ENCODE peak calls at places on chromosome 5, in five cellular contexts. E, W, K, X and A are unnamed samples.

GRCh38 chr5:121273818-121274433 is 577.8 kb upstream of the FTMT start:
- DNase-seq in E (peak; percentile 78), W (peak; percentile 79), K (peak; percentile 14), X (no peak), A (peak; percentile 87)

GRCh38 chr5:124677999-124678385 is 68.4 kb downstream of the ZNF608 start:
- DNase-seq in E (no peak), W (no peak), K (no peak), X (no peak), A (no peak)

GRCh38 chr5:138981131-138981530 is 106.0 kb upstream of the LRRTM2 start:
- DNase-seq in E (peak; percentile 70), W (no peak), K (no peak), X (no peak), A (no peak)

GRCh38 chr5:172858990-172859811 is 25.1 kb downstream of the ERGIC1 start:
- DNase-seq in E (peak; percentile 74), W (no peak), K (peak; percentile 90), X (no peak), A (peak; percentile 90)

GRCh38 chr5:57662991-57663390 is 180.4 kb upstream of the ACTBL2 start:
- DNase-seq in E (no peak), W (no peak), K (no peak), X (no peak), A (no peak)

GRCh38 chr5:127400524-127400923 is 109.9 kb downstream of the MEGF10 start:
- DNase-seq in E (no peak), W (peak; percentile 0), K (no peak), X (no peak), A (no peak)

GRCh38 chr5:118888556-118888955 is 99.8 kb downstream of the DTWD2 start:
- DNase-seq in E (no peak), W (no peak), K (no peak), X (no peak), A (no peak)

GRCh38 chr5:172686539-172687390 is 45.7 kb downstream of the NEURL1B start:
- DNase-seq in E (no peak), W (no peak), K (no peak), X (no peak), A (no peak)

GRCh38 chr5:60806591-60807243 is 37.4 kb downstream of the ELOVL7 start:
- DNase-seq in E (no peak), W (no peak), K (no peak), X (no peak), A (no peak)

GRCh38 chr5:34734321-34734720 is 78.2 kb downstream of the RAI14 start:
- DNase-seq in E (no peak), W (no peak), K (no peak), X (no peak), A (no peak)

GRCh38 chr5:35777358-35778087 is 79.2 kb upstream of the IL7R start:
- DNase-seq in E (peak; percentile 85), W (peak; percentile 54), K (peak; percentile 67), X (peak; percentile 55), A (peak; percentile 89)

GRCh38 chr5:40694433-40694832 is 14.7 kb downstream of the PTGER4 start:
- DNase-seq in E (no peak), W (no peak), K (no peak), X (no peak), A (no peak)

GRCh38 chr5:151383011-151383410 is 35.7 kb upstream of the SLC36A2 start:
- DNase-seq in E (no peak), W (peak; percentile 18), K (no peak), X (no peak), A (no peak)

GRCh38 chr5:151388960-151389359 is 41.6 kb upstream of the SLC36A2 start:
- DNase-seq in E (no peak), W (no peak), K (no peak), X (no peak), A (no peak)

GRCh38 chr5:151382576-151382975 is 35.2 kb upstream of the SLC36A2 start:
- DNase-seq in E (no peak), W (no peak), K (no peak), X (no peak), A (no peak)

GRCh38 chr5:151381899-151382298 is 34.5 kb upstream of the SLC36A2 start:
- DNase-seq in E (no peak), W (no peak), K (no peak), X (no peak), A (no peak)

DNA sequence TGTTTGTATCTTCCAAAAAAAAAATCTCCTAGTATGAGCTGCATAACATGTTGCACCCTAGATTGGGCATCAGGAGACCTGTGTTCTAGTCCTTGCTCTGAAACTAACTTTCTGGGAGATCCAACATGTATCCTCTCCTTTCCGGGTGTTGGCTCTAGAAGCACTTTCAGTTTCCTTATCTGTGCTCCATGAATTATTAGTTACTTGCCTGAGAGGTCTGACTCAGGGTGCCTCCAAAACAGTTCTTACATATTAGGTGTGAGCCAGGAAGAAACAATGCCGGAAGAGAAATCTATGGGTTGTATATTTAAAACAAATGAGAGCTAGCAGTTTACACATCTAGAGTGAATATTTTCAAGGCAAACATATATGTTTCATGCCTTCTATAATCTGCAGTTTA is 36.7 kb upstream of the SLC36A2 start:
- DNase-seq in E (no peak), W (peak; percentile 26), K (no peak), X (no peak), A (no peak)
- H3K4me3 ChIP-seq in E (no peak overlapping the region), W (no peak overlapping the region), K (no peak overlapping the region), X (no peak overlapping the region), A (no peak overlapping the region)

GRCh38 chr5:149314571-149315111 is 30.7 kb upstream of the GRPEL2 start:
- DNase-seq in E (no peak), W (no peak), K (no peak), X (no peak), A (no peak)
- TF ChIP-seq CTCF in E (no peak), W (peak; percentile 28), K (peak; percentile 31), X (no peak), A (no peak)

DNA sequence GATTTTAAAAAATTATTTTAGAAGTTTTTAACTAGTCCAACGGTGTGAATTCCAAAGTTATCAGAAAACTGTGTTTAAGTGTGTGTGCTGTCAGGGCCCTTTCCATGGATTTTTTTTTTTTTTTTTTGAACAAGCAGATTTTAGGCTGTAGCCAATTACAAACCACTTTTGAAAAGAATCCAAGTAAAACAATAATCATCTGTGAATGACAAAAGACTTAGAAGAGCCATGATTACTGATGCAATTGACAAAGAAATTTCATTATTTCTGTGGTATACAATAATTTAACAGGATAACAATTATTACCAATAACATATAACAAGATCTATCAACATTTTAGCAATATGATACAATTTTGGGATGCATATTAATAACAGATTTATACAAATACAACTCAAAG is 16.2 kb upstream of the PAIP1 start:
- DNase-seq in E (peak; percentile 62), W (no peak), K (no peak), X (no peak), A (peak; percentile 67)
- H3K4me3 ChIP-seq in E (no peak overlapping the region), W (no peak overlapping the region), K (no peak overlapping the region), X (no peak overlapping the region), A (no peak overlapping the region)

DNA sequence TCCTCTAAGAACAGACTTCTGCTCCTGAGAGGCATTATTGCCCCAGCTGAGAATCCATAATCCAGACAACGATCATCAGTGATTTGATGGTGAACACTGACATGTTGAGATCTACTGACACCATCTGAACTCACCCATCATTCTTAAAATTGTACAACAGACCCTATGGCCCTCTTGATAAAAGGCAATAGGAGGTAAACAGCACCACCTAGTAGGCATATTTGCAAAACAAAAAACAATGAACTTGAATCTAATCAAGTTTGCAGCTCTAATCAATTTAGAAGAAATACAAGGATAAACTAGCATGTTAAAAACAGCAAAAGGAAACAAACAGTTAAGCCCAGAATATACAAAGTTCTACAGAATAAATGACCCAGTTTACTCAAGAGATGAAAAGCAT is 89.6 kb downstream of the SFXN1 start:
- DNase-seq in E (no peak), W (no peak), K (no peak), X (no peak), A (no peak)
- TF ChIP-seq CTCF in E (no peak), W (no peak), K (no peak), X (no peak), A (no peak)